ENCODE peak calls at places on chromosomes 13 and 19, in six cellular contexts. W is tibial nerve, R is H1, Y is A549, H is upper lobe of left lung, D is transverse colon. S is an unnamed sample.

GRCh38 chr13:113664751-113665581 is 2.1 kb upstream of the GRK1 start:
- DNase-seq in Y (no peak), D (peak), W (peak), R (no peak), H (peak), S (peak)

GRCh38 chr19:8401981-8402411 is 11.1 kb upstream of the MARCHF2 start:
- DNase-seq in R (no peak), W (no peak), Y (no peak), H (no peak), D (no peak), S (no peak)

GRCh38 chr19:55484571-55485438 is at the start of gene NAT14:
- DNase-seq in H (peak), D (peak), W (no peak), Y (peak), R (peak), S (peak)

GRCh38 chr13:114309806-114310410 is 4.4 kb upstream of the CHAMP1 start:
- DNase-seq in W (no peak), H (no peak), Y (no peak), R (no peak), D (no peak), S (no peak)

GRCh38 chr13:97344250-97345175 is 89.5 kb upstream of the RAP2A start:
- DNase-seq in D (peak), W (peak), H (peak), R (no peak), Y (peak), S (peak)

GRCh38 chr19:18203408-18203862 is 407 bp downstream of the RAB3A start:
- DNase-seq in H (peak), R (no peak), W (peak), D (peak), Y (no peak), S (no peak)

GRCh38 chr13:93248627-93249047 is 22.0 kb downstream of the GPC6 start:
- DNase-seq in H (peak), D (no peak), W (no peak), Y (peak), R (no peak), S (peak)

GRCh38 chr13:112911883-112912282 is 57.1 kb upstream of the MCF2L start:
- DNase-seq in H (no peak), D (no peak), W (no peak), R (no peak), Y (no peak), S (no peak)

GRCh38 chr19:16737909-16738308 is 18.3 kb downstream of the NWD1 start:
- DNase-seq in D (no peak), R (no peak), Y (no peak), W (no peak), H (no peak), S (no peak)

GRCh38 chr13:51874651-51875050 is 12.9 kb downstream of the CCDC70 start:
- DNase-seq in H (no peak), Y (no peak), D (no peak), W (no peak), R (no peak), S (no peak)

GRCh38 chr13:103852036-103852435 is 785.8 kb upstream of the SLC10A2 start:
- DNase-seq in D (no peak), R (no peak), W (no peak), Y (no peak), H (no peak), S (no peak)
- TF ChIP-seq POLR2A in D (no peak), R (no peak), W (no peak), Y (no peak), H (no peak), S (no peak)

GRCh38 chr13:85436029-85436428 is 363.2 kb downstream of the SLITRK6 start:
- DNase-seq in D (no peak), R (no peak), Y (no peak), H (no peak), W (no peak), S (no peak)

GRCh38 chr13:85431720-85432119 is 367.5 kb downstream of the SLITRK6 start:
- DNase-seq in H (no peak), Y (no peak), R (no peak), W (no peak), D (no peak), S (no peak)

GRCh38 chr13:85434927-85435326 is 364.3 kb downstream of the SLITRK6 start:
- DNase-seq in H (no peak), W (no peak), D (no peak), Y (no peak), R (no peak), S (no peak)

GRCh38 chr13:85430216-85430615 is 369.0 kb downstream of the SLITRK6 start:
- DNase-seq in R (no peak), Y (no peak), H (no peak), W (no peak), D (no peak), S (no peak)
- TF ChIP-seq EP300 in R (no peak), Y (no peak), H (no peak), W (no peak), D (no peak), S (no peak)

GRCh38 chr19:30635026-30635985 is 263.1 kb downstream of the ZNF536 start:
- DNase-seq in R (no peak), W (no peak), Y (no peak), D (no peak), H (no peak), S (no peak)
- TF ChIP-seq POLR2A in R (no peak), W (no peak), Y (no peak), D (no peak), H (no peak), S (no peak)

DNA sequence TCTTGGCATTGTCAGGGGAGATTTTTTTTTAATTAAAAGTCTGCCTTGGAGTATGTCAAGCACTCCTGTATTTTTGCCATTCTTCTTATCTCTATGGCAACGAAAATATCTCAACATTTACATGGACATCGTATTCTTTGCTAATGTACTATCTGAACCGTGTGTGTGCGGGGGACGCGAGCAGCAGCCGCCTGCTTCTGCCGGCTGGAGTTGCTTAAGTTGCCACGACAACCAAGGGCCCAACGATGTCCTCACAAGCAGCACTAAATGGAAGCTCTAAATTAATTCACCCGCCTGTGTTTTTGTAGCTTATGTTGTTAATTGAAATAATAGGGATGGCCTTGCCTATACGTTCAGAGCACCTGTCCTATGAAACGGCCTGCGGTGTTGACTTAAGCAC is 309.5 kb downstream of the TEX29 start:
- DNase-seq in Y (no peak), D (no peak), R (no peak), W (no peak), H (no peak), S (no peak)
- TF ChIP-seq EP300 in Y (no peak), D (no peak), R (no peak), W (no peak), H (no peak), S (no peak)

GRCh38 chr19:15439078-15439799 is 10.5 kb downstream of the WIZ start:
- DNase-seq in D (no peak), R (no peak), W (no peak), H (no peak), Y (no peak), S (no peak)
- TF ChIP-seq POLR2A in D (no peak), R (no peak), W (no peak), H (no peak), Y (no peak), S (no peak)

DNA sequence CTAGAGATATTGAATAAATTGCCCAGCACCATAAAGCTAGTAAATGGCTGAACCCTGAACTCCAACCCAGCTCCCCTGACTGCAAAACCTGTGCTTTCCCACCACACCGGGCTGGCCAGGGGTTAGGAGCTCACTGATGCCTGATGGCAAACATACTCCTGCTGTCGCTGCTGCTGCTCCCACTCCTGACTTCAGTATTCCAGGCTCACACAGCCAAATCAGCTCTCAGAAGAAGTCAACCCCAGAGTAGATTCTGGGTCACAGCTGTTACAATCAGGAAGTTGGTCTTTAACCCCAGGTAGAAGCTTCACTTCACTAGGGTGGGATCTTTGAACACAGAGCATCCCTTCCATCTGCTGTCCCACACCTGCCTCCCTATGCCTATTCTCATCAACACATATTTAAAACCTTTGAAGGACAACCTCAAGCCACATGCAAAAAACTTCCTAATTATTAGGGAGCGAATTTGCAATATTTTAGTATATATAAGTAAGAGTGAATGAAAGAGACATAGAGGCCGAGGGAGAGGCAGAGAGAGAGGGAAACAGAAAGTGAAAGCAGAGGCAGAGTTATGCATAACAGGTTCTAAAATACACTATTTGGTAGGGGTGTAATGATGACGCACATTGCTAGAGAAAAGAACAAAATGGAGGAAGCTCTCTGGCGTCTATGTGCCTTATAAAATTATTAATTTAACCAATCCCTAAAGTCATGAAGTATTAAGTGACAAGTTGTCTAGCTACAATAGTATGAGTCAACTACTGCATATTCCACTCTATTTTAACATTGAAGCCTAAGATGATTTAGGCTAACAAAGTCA is 99.4 kb upstream of the SERP2 start:
- DNase-seq in D (no peak), H (no peak), W (no peak), Y (no peak), R (no peak), S (no peak)
- TF ChIP-seq EP300 in D (peak), H (peak), W (peak), Y (no peak), R (no peak), S (no peak)

DNA sequence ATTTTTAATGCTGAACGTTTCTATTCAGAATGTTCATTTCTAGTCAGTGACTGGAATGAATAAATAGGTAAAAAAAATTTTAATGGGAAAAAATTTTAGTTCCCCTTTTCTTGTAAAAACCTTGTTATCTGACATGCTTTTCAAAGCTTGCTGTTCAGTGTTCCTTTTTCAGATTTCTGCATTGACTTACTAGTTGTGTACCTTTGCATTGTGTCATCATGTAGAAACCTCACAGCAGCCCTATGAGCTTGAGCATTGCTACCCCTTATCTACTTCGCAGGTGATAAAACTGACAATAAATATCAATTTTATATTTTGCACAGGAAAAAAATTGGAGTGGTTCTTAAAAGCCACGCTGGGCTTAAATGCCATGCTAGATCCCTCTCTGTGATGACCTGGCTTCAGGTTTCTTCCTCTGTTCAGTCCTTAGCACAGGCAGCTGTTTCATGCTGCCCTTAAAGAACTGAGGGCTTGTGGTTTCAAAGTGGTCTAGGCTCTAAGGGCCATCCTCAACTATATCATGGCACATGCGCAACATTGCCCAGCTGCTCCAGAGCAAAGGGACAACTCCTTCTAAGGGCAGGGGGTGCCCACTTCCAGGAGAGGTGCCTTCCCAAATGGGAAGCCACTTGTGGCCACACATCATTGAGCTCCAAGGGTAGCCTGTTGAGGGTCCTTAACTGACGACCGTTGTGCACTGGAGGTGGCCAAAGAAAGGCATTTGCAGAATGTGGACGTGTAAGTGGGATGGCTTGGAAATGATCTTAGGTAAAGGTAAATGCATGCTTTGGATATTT is 7.5 kb downstream of the GPR183 start:
- DNase-seq in R (no peak), D (no peak), W (no peak), H (no peak), Y (no peak), S (no peak)
- TF ChIP-seq POLR2A in R (no peak), D (no peak), W (no peak), H (no peak), Y (no peak), S (no peak)

GRCh38 chr13:69566104-69566716 is 541.4 kb upstream of the ATXN8OS start:
- DNase-seq in H (no peak), R (no peak), D (no peak), W (no peak), Y (no peak), S (no peak)

GRCh38 chr13:69567514-69567913 is 540.1 kb upstream of the ATXN8OS start:
- DNase-seq in Y (no peak), R (no peak), W (no peak), H (no peak), D (no peak), S (no peak)

GRCh38 chr13:69565334-69565733 is 542.3 kb upstream of the ATXN8OS start:
- DNase-seq in R (no peak), Y (peak), H (no peak), W (no peak), D (peak), S (no peak)
- TF ChIP-seq EP300 in R (no peak), Y (no peak), H (no peak), W (no peak), D (no peak), S (no peak)

S was measured in stomach.